ENCODE peak calls at places on chromosomes 13 and 19, in seven cellular contexts. C, L, K, F, E, W and Y are unnamed samples.

GRCh38 chr19:17048885-17049453 is 22.4 kb upstream of the CPAMD8 start:
- DNase-seq in W (no peak), L (no peak), C (no peak), E (no peak), K (no peak), F (no peak), Y (no peak)

GRCh38 chr13:39847336-39847735 is 191.9 kb downstream of the COG6 start:
- DNase-seq in W (no peak), K (no peak), F (no peak), L (no peak), C (no peak), E (no peak), Y (no peak)

GRCh38 chr13:113357529-113357928 is 6.4 kb downstream of the GRTP1 start:
- DNase-seq in W (no peak), L (no peak), C (no peak), F (no peak), E (no peak), K (no peak), Y (no peak)

GRCh38 chr13:110759710-110760109 is 46.2 kb downstream of the ING1 start:
- DNase-seq in C (peak), W (no peak), F (no peak), L (no peak), K (no peak), E (peak), Y (no peak)

GRCh38 chr13:27792393-27793218 is at the start of gene GSX1:
- DNase-seq in K (peak), F (no peak), E (no peak), W (peak), L (peak), C (peak), Y (no peak)

GRCh38 chr19:13118424-13119193 is 545 bp downstream of the NACC1 start:
- DNase-seq in W (peak), F (peak), K (peak), C (peak), L (no peak), E (peak), Y (no peak)

GRCh38 chr13:78102121-78102677 is 183.6 kb upstream of the EDNRB start:
- DNase-seq in W (no peak), F (no peak), L (no peak), K (no peak), E (no peak), C (no peak), Y (no peak)

GRCh38 chr19:9076886-9077285 is 10.0 kb upstream of the OR1M1 start:
- DNase-seq in E (no peak), C (no peak), K (no peak), F (no peak), W (no peak), L (no peak), Y (no peak)

GRCh38 chr13:72097568-72097967 is 230.6 kb upstream of the DACH1 start:
- DNase-seq in W (no peak), K (no peak), L (no peak), F (no peak), C (no peak), E (no peak), Y (no peak)

GRCh38 chr19:18173572-18174294 is at the start of gene IFI30:
- DNase-seq in K (no peak), W (peak), L (no peak), C (peak), F (no peak), E (peak), Y (peak)

GRCh38 chr13:44876782-44877324 is 112.4 kb downstream of the NUFIP1 start:
- DNase-seq in L (no peak), F (no peak), C (no peak), W (no peak), K (peak), E (no peak), Y (no peak)

GRCh38 chr13:39779337-39780270 is 124.1 kb downstream of the COG6 start:
- DNase-seq in C (no peak), E (no peak), F (no peak), K (no peak), L (no peak), W (no peak), Y (no peak)

GRCh38 chr13:44305845-44306244 is 67.8 kb upstream of the SERP2 start:
- DNase-seq in K (no peak), C (no peak), E (peak), W (no peak), L (no peak), F (no peak), Y (no peak)

GRCh38 chr19:41862445-41862986 is 2.5 kb downstream of the RPS19 start:
- DNase-seq in E (no peak), F (no peak), K (no peak), W (no peak), C (no peak), L (no peak), Y (no peak)

GRCh38 chr19:47110521-47111080 is 3.0 kb downstream of the ZC3H4 start:
- DNase-seq in C (peak), W (no peak), K (no peak), L (no peak), E (no peak), F (no peak), Y (no peak)

GRCh38 chr13:78524936-78525335 is 78.4 kb downstream of the POU4F1 start:
- DNase-seq in C (no peak), L (no peak), K (no peak), E (no peak), F (no peak), W (no peak), Y (no peak)

GRCh38 chr13:31595568-31595967 is 143.8 kb upstream of the RXFP2 start:
- DNase-seq in F (no peak), L (no peak), C (peak), W (no peak), K (no peak), E (no peak), Y (no peak)

GRCh38 chr13:46632171-46632570 is 79.2 kb downstream of the LRCH1 start:
- DNase-seq in C (no peak), L (no peak), W (no peak), K (no peak), E (no peak), F (no peak), Y (no peak)

GRCh38 chr13:28347456-28348371 is 147.2 kb downstream of the FLT1 start:
- DNase-seq in K (no peak), F (no peak), W (no peak), C (no peak), L (no peak), E (no peak), Y (no peak)

GRCh38 chr19:41691268-41691970 is 3.3 kb upstream of the CEACAM7 start:
- DNase-seq in W (no peak), F (no peak), L (no peak), E (no peak), K (peak), C (peak), Y (no peak)

GRCh38 chr13:109647046-109647445 is 139.3 kb downstream of the IRS2 start:
- DNase-seq in K (no peak), W (no peak), F (no peak), L (no peak), C (peak), E (peak), Y (no peak)

GRCh38 chr13:76735641-76736040 is 150.6 kb downstream of the KCTD12 start:
- DNase-seq in C (no peak), W (no peak), K (no peak), L (no peak), F (no peak), E (no peak), Y (no peak)

GRCh38 chr19:1007399-1007745 is 7.2 kb downstream of the GRIN3B start:
- DNase-seq in W (no peak), E (no peak), C (no peak), L (no peak), K (no peak), F (no peak), Y (no peak)

GRCh38 chr19:6092329-6093286 is 17.7 kb downstream of the RFX2 start:
- DNase-seq in C (peak), W (peak), F (peak), L (no peak), K (peak), E (peak), Y (peak)

GRCh38 chr13:43805071-43805468 is 18.3 kb upstream of the ENOX1 start:
- DNase-seq in L (no peak), W (peak), K (no peak), C (peak), E (peak), F (peak), Y (no peak)

GRCh38 chr13:70568571-70568970 is 460.3 kb upstream of the KLHL1 start:
- DNase-seq in L (no peak), C (peak), F (no peak), K (peak), W (peak), E (no peak), Y (no peak)

GRCh38 chr19:40798997-40799557 is at the start of gene EGLN2:
- DNase-seq in W (no peak), C (no peak), F (no peak), L (no peak), K (no peak), E (no peak), Y (no peak)

GRCh38 chr19:17448190-17448967 is at the start of gene TMEM221:
- DNase-seq in L (no peak), F (no peak), W (peak), E (no peak), C (peak), K (peak), Y (no peak)

GRCh38 chr13:91045351-91046034 is 302.0 kb upstream of the MIR17HG start:
- DNase-seq in L (no peak), F (no peak), W (peak), K (peak), E (no peak), C (peak), Y (peak)
- TF ChIP-seq CTCF in L (peak), F (peak), W (peak), K (peak), E (peak), C (peak), Y (peak)

DNA sequence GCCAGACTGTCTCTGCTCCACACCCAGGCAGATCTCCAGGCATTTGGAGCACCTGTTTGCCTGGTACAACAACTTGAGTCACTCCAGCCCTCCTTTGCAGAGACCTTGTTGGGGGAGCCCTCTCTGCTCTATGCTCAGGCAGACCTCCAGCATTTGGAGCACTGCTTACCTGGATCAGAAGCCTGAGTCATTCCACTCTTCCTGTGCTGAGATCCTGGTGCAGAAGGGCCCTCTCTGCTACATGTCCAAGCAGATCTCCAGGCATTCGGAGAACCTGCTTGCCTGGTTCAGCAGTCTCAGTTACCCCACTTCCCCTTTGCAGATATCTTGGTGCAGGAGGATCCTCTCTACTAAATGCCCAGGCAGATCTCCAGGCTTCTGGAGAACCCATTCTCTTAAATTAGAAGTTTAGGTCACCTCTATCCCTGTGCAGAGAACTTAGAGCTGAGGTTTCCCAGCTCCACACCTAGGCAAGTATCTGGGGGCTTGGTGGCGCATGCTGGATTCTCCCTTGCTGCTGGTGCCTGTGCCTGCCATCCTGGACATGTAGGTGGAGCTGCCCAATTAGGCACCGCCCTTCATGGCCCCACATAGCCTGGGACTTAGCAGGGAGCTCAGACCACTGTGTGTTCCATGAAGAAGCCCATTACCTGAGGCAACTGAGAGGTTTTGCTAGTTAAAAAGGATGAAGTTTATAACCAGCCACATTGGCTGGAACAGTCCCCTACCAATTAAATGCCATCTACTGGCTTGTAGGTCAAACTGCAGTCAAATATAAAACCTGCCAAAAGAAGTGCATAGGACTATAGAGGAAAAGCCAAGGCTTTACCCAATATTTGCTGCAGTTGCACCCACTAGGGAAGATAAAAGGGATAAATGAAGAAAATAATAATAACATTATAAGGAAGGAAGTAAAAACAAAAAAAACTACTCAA is 97.6 kb upstream of the SLITRK6 start:
- DNase-seq in F (no peak), E (no peak), L (no peak), K (no peak), C (peak), W (no peak), Y (no peak)
- TF ChIP-seq CTCF in F (peak), E (peak), L (no peak), K (peak), C (peak), W (no peak), Y (peak)

DNA sequence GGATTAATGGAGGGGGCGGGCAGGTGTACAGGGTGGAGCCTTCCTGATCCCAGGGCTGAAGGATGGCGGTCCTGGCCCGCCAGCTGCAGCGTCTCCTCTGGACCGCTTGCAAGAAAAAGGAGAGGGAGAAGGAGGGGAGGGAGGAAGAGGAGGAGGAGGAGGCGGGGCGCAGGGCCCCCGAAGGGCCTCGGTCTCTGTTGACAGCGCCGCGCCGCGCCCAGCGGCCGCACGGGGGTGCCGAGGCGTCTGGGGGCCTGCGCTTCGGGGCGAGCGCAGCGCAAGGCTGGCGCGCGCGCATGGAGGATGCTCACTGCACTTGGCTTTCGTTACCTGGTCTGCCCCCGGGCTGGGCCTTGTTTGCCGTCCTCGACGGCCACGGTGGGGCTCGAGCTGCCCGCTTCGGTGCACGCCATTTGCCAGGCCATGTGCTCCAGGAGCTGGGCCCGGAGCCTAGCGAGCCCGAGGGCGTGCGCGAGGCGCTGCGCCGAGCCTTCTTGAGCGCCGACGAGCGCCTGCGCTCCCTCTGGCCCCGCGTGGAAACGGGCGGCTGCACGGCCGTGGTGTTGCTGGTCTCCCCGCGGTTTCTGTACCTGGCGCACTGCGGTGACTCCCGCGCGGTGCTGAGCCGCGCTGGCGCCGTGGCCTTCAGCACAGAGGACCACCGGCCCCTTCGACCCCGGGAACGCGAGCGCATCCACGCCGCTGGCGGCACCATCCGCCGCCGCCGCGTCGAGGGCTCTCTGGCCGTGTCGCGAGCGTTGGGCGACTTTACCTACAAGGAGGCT is at the start of gene PPM1N:
- DNase-seq in F (no peak), C (peak), E (no peak), W (peak), K (peak), L (no peak), Y (peak)
- TF ChIP-seq CTCF in F (peak), C (no peak), E (no peak), W (no peak), K (no peak), L (no peak), Y (no peak)

DNA sequence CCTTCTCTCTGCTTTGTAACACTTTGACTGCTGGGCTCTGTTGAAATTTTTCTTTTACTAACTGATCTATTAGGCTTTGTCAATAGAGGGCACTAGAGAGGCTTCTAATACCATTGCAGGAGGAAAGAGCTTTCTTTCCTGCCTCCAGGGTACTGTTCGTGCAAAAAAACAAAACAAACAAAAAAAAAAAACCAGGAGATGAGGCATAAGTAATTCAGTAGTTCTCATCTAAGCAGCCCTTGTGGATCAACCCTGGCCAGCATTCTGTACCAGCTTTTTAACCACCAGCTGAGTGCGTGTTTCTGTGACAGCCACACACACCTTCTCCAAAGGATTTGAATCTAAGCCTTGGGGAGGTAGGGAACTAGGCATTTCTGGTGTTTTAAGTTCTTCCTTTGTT is 1707.6 kb upstream of the SLC10A2 start:
- DNase-seq in E (peak), L (no peak), F (no peak), C (peak), W (peak), K (peak), Y (no peak)
- TF ChIP-seq CTCF in E (peak), L (peak), F (peak), C (peak), W (peak), K (peak), Y (peak)

GRCh38 chr13:20801704-20802103 is 27.9 kb upstream of the EEF1AKMT1 start:
- DNase-seq in E (no peak), L (no peak), C (no peak), K (no peak), F (no peak), W (no peak), Y (no peak)
- TF ChIP-seq CTCF in E (no peak), L (no peak), C (no peak), K (no peak), F (no peak), W (no peak), Y (no peak)

DNA sequence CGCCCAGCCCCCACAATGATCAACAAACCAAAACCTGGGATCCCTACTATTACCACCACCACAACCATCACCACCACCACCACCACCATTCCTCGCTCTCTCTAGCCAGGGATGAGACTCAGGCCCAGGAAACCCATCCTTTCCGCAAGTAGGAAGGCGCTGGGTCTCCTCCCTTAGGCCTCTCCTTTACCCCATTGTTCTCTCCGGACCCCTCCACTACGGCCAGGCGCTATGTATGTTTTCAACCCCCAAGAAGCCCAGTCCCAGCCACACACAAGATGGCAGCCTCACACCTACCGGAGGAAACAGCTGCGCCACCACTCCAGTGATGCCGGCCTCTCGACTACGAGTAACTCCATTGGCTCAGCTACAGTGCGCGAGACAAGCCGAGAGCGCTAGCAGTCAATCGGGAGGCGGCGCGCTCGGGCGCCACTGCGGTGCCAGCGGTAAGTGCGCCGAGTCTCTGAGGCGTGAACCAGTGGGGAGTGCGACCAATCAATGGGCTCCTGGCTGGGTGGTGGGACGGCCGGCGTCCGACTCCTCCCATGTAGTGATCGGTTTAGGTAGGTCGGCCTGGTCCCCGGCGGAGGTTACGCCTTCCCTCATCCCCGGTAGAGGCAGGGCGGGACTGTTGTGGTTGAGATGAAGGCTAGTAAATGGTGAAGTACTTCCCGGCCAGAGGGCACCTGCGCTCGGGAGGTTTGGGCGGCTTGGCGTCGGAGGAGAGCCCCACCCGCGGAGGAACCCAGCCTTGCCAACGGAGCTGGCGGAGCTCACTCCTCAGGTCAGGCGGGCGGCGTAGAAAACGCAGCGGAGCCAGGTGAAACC is at the start of the genes CAB39L and SETDB2:
- DNase-seq in F (peak), W (peak), E (peak), K (peak), C (peak), L (peak), Y (peak)
- TF ChIP-seq CTCF in F (peak), W (peak), E (peak), K (no peak), C (peak), L (peak), Y (no peak)

GRCh38 chr19:5049561-5049960 is 80.6 kb downstream of the KDM4B start:
- DNase-seq in L (no peak), C (no peak), K (no peak), E (no peak), W (no peak), F (no peak), Y (no peak)

GRCh38 chr19:5048727-5049553 is 80.0 kb downstream of the KDM4B start:
- DNase-seq in F (no peak), W (peak), L (no peak), C (peak), E (no peak), K (no peak), Y (no peak)

GRCh38 chr19:5046339-5047039 is 77.6 kb downstream of the KDM4B start:
- DNase-seq in F (no peak), W (peak), C (peak), E (peak), L (no peak), K (no peak), Y (no peak)

GRCh38 chr19:5047251-5047935 is 78.5 kb downstream of the KDM4B start:
- DNase-seq in L (no peak), K (no peak), C (no peak), E (no peak), F (no peak), W (no peak), Y (no peak)

DNA sequence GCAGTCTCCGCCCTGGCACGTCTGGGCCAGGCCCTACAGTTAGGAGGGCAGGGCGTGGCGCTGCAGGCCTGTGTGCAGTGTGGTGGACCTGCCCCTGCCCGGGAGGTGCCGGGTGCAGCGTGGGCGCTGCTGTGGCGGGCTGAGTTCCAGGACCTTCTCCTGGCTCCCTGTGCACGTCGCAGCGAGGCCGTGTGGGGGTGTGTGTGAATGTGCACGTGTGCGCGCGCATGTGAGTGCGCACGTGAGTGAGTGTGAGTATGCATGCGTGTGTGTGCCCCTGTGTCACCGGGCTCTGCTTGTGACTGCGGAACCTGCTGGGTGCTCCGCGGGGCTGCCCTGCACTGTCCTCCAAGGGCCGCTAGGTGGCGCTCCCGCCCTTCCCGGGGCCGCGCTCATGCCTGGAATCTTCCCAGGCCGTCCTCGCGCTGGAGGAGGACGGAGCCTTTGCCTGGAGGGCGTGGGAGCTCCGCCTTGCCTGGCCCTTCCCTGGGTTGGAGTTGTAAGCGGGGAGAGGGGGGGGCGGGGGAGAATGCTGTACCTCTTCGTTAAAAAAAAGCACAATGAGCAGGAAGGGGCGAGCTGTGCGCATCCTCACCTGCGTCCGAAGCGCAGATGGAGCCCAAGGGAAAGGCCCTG is 79.3 kb downstream of the KDM4B start:
- DNase-seq in F (no peak), L (peak), E (no peak), K (peak), W (peak), C (peak), Y (peak)
- TF ChIP-seq CTCF in F (peak), L (peak), E (peak), K (peak), W (peak), C (peak), Y (peak)